ENCODE peak calls at places on chromosomes 7 and 10, in ten cellular contexts. One of them, this sample, is unnamed.
A peak's percentile ranks its signal among the peaks of the same experiment; 100 is the strongest.

GRCh38 chr7:106552645-106553445 is 108.1 kb downstream of the CCDC71L start:
- DNase-seq in kidney epithelial cell: no peak
- DNase-seq in foreskin keratinocyte: no peak
- DNase-seq in activated T-cell treated with anti-CD3 and anti-CD28 coated beads, Interleukin-2, amount 50 U/mL, for 24 hours: no peak
- DNase-seq in stomach: no peak
- DNase-seq in smooth muscle cell of the brain vasculature: no peak
- DNase-seq in naive thymus-derived CD8-positive, alpha-beta T cell: no peak
- DNase-seq in NB4: peak; percentile 94
- DNase-seq in CD4-positive, CD25-positive, alpha-beta regulatory T cell: no peak
- DNase-seq in H7: no peak
- DNase-seq in this sample: peak; percentile 71

GRCh38 chr10:84008878-84009277 is 130.4 kb upstream of the GHITM start:
- DNase-seq in naive thymus-derived CD8-positive, alpha-beta T cell: no peak
- DNase-seq in smooth muscle cell of the brain vasculature: no peak
- DNase-seq in H7: peak; percentile 60
- DNase-seq in NB4: peak; percentile 68
- DNase-seq in stomach: no peak
- DNase-seq in kidney epithelial cell: no peak
- DNase-seq in activated T-cell treated with anti-CD3 and anti-CD28 coated beads, Interleukin-2, amount 50 U/mL, for 24 hours: peak; percentile 39
- DNase-seq in foreskin keratinocyte: no peak
- DNase-seq in CD4-positive, CD25-positive, alpha-beta regulatory T cell: no peak
- DNase-seq in this sample: peak; percentile 39

GRCh38 chr10:74039561-74040145 is 41.7 kb downstream of the VCL start:
- DNase-seq in H7: no peak
- DNase-seq in stomach: no peak
- DNase-seq in NB4: peak; percentile 49
- DNase-seq in activated T-cell treated with anti-CD3 and anti-CD28 coated beads, Interleukin-2, amount 50 U/mL, for 24 hours: no peak
- DNase-seq in foreskin keratinocyte: no peak
- DNase-seq in naive thymus-derived CD8-positive, alpha-beta T cell: no peak
- DNase-seq in CD4-positive, CD25-positive, alpha-beta regulatory T cell: no peak
- DNase-seq in kidney epithelial cell: no peak
- DNase-seq in smooth muscle cell of the brain vasculature: no peak
- DNase-seq in this sample: no peak

GRCh38 chr10:35822316-35822715 is 180.2 kb upstream of the FZD8 start:
- DNase-seq in naive thymus-derived CD8-positive, alpha-beta T cell: no peak
- DNase-seq in NB4: peak; percentile 1
- DNase-seq in foreskin keratinocyte: peak; percentile 72
- DNase-seq in smooth muscle cell of the brain vasculature: peak; percentile 29
- DNase-seq in CD4-positive, CD25-positive, alpha-beta regulatory T cell: no peak
- DNase-seq in stomach: peak; percentile 31
- DNase-seq in activated T-cell treated with anti-CD3 and anti-CD28 coated beads, Interleukin-2, amount 50 U/mL, for 24 hours: no peak
- DNase-seq in H7: peak; percentile 44
- DNase-seq in kidney epithelial cell: peak; percentile 26
- DNase-seq in this sample: no peak

GRCh38 chr10:127934383-127934782 is 27.5 kb downstream of the PTPRE start:
- DNase-seq in stomach: no peak
- DNase-seq in kidney epithelial cell: no peak
- DNase-seq in foreskin keratinocyte: no peak
- DNase-seq in naive thymus-derived CD8-positive, alpha-beta T cell: no peak
- DNase-seq in activated T-cell treated with anti-CD3 and anti-CD28 coated beads, Interleukin-2, amount 50 U/mL, for 24 hours: no peak
- DNase-seq in CD4-positive, CD25-positive, alpha-beta regulatory T cell: no peak
- DNase-seq in H7: peak; percentile 17
- DNase-seq in smooth muscle cell of the brain vasculature: no peak
- DNase-seq in NB4: no peak
- DNase-seq in this sample: no peak

GRCh38 chr10:88216976-88217375 is 353.6 kb downstream of the PTEN start:
- DNase-seq in CD4-positive, CD25-positive, alpha-beta regulatory T cell: no peak
- DNase-seq in H7: no peak
- DNase-seq in naive thymus-derived CD8-positive, alpha-beta T cell: no peak
- DNase-seq in foreskin keratinocyte: no peak
- DNase-seq in stomach: no peak
- DNase-seq in smooth muscle cell of the brain vasculature: no peak
- DNase-seq in NB4: peak; percentile 14
- DNase-seq in activated T-cell treated with anti-CD3 and anti-CD28 coated beads, Interleukin-2, amount 50 U/mL, for 24 hours: no peak
- DNase-seq in kidney epithelial cell: no peak
- DNase-seq in this sample: no peak

GRCh38 chr7:43278088-43278644 is 165.7 kb downstream of the HECW1 start:
- DNase-seq in H7: no peak
- DNase-seq in activated T-cell treated with anti-CD3 and anti-CD28 coated beads, Interleukin-2, amount 50 U/mL, for 24 hours: no peak
- DNase-seq in NB4: no peak
- DNase-seq in kidney epithelial cell: no peak
- DNase-seq in stomach: no peak
- DNase-seq in CD4-positive, CD25-positive, alpha-beta regulatory T cell: no peak
- DNase-seq in smooth muscle cell of the brain vasculature: no peak
- DNase-seq in foreskin keratinocyte: peak; percentile 30
- DNase-seq in naive thymus-derived CD8-positive, alpha-beta T cell: no peak
- DNase-seq in this sample: no peak

GRCh38 chr10:52314822-52315552 is 906 bp downstream of the DKK1 start:
- DNase-seq in stomach: no peak
- DNase-seq in NB4: no peak
- DNase-seq in foreskin keratinocyte: no peak
- DNase-seq in CD4-positive, CD25-positive, alpha-beta regulatory T cell: no peak
- DNase-seq in smooth muscle cell of the brain vasculature: no peak
- DNase-seq in naive thymus-derived CD8-positive, alpha-beta T cell: no peak
- DNase-seq in H7: no peak
- DNase-seq in activated T-cell treated with anti-CD3 and anti-CD28 coated beads, Interleukin-2, amount 50 U/mL, for 24 hours: no peak
- DNase-seq in kidney epithelial cell: no peak
- DNase-seq in this sample: peak; percentile 10

GRCh38 chr7:13563257-13563656 is 426.2 kb downstream of the ETV1 start:
- DNase-seq in H7: no peak
- DNase-seq in naive thymus-derived CD8-positive, alpha-beta T cell: no peak
- DNase-seq in foreskin keratinocyte: no peak
- DNase-seq in activated T-cell treated with anti-CD3 and anti-CD28 coated beads, Interleukin-2, amount 50 U/mL, for 24 hours: no peak
- DNase-seq in smooth muscle cell of the brain vasculature: no peak
- DNase-seq in NB4: peak; percentile 4
- DNase-seq in kidney epithelial cell: no peak
- DNase-seq in CD4-positive, CD25-positive, alpha-beta regulatory T cell: no peak
- DNase-seq in stomach: no peak
- DNase-seq in this sample: no peak

GRCh38 chr7:1466524-1467271 is 7.4 kb upstream of the MICALL2 start:
- DNase-seq in stomach: peak; percentile 72
- DNase-seq in NB4: no peak
- DNase-seq in activated T-cell treated with anti-CD3 and anti-CD28 coated beads, Interleukin-2, amount 50 U/mL, for 24 hours: no peak
- DNase-seq in smooth muscle cell of the brain vasculature: no peak
- DNase-seq in naive thymus-derived CD8-positive, alpha-beta T cell: no peak
- DNase-seq in CD4-positive, CD25-positive, alpha-beta regulatory T cell: no peak
- DNase-seq in foreskin keratinocyte: no peak
- DNase-seq in H7: peak; percentile 96
- DNase-seq in kidney epithelial cell: peak; percentile 31
- DNase-seq in this sample: no peak

GRCh38 chr7:80508440-80508839 is 3.4 kb downstream of the GNAT3 start:
- DNase-seq in H7: no peak
- DNase-seq in smooth muscle cell of the brain vasculature: no peak
- DNase-seq in naive thymus-derived CD8-positive, alpha-beta T cell: no peak
- DNase-seq in NB4: no peak
- DNase-seq in stomach: no peak
- DNase-seq in activated T-cell treated with anti-CD3 and anti-CD28 coated beads, Interleukin-2, amount 50 U/mL, for 24 hours: no peak
- DNase-seq in CD4-positive, CD25-positive, alpha-beta regulatory T cell: no peak
- DNase-seq in foreskin keratinocyte: no peak
- DNase-seq in kidney epithelial cell: no peak
- DNase-seq in this sample: no peak

GRCh38 chr7:150740053-150740452 is 2.8 kb downstream of the GIMAP5 start:
- DNase-seq in kidney epithelial cell: no peak
- DNase-seq in naive thymus-derived CD8-positive, alpha-beta T cell: no peak
- DNase-seq in activated T-cell treated with anti-CD3 and anti-CD28 coated beads, Interleukin-2, amount 50 U/mL, for 24 hours: peak; percentile 45
- DNase-seq in CD4-positive, CD25-positive, alpha-beta regulatory T cell: no peak
- DNase-seq in smooth muscle cell of the brain vasculature: no peak
- DNase-seq in H7: no peak
- DNase-seq in foreskin keratinocyte: no peak
- DNase-seq in NB4: peak; percentile 44
- DNase-seq in stomach: no peak
- DNase-seq in this sample: no peak

GRCh38 chr10:61906502-61906901 is 5.0 kb downstream of the ARID5B start:
- DNase-seq in foreskin keratinocyte: no peak
- DNase-seq in stomach: no peak
- DNase-seq in kidney epithelial cell: no peak
- DNase-seq in smooth muscle cell of the brain vasculature: no peak
- DNase-seq in H7: no peak
- DNase-seq in activated T-cell treated with anti-CD3 and anti-CD28 coated beads, Interleukin-2, amount 50 U/mL, for 24 hours: no peak
- DNase-seq in CD4-positive, CD25-positive, alpha-beta regulatory T cell: no peak
- DNase-seq in naive thymus-derived CD8-positive, alpha-beta T cell: no peak
- DNase-seq in NB4: no peak
- DNase-seq in this sample: no peak

GRCh38 chr7:2864999-2865670 is 21.0 kb upstream of the GNA12 start:
- DNase-seq in NB4: peak; percentile 85
- DNase-seq in kidney epithelial cell: no peak
- DNase-seq in stomach: peak; percentile 76
- DNase-seq in CD4-positive, CD25-positive, alpha-beta regulatory T cell: peak; percentile 70
- DNase-seq in smooth muscle cell of the brain vasculature: no peak
- DNase-seq in foreskin keratinocyte: no peak
- DNase-seq in H7: peak; percentile 92
- DNase-seq in activated T-cell treated with anti-CD3 and anti-CD28 coated beads, Interleukin-2, amount 50 U/mL, for 24 hours: peak; percentile 84
- DNase-seq in naive thymus-derived CD8-positive, alpha-beta T cell: peak; percentile 59
- DNase-seq in this sample: peak; percentile 78

GRCh38 chr7:92092210-92092609 is 42.1 kb downstream of the CYP51A1 start:
- DNase-seq in H7: no peak
- DNase-seq in kidney epithelial cell: no peak
- DNase-seq in stomach: no peak
- DNase-seq in CD4-positive, CD25-positive, alpha-beta regulatory T cell: no peak
- DNase-seq in NB4: no peak
- DNase-seq in smooth muscle cell of the brain vasculature: no peak
- DNase-seq in activated T-cell treated with anti-CD3 and anti-CD28 coated beads, Interleukin-2, amount 50 U/mL, for 24 hours: no peak
- DNase-seq in naive thymus-derived CD8-positive, alpha-beta T cell: no peak
- DNase-seq in foreskin keratinocyte: no peak
- DNase-seq in this sample: no peak

GRCh38 chr10:91043173-91043910 is 122.5 kb upstream of the ANKRD1 start:
- DNase-seq in naive thymus-derived CD8-positive, alpha-beta T cell: no peak
- DNase-seq in smooth muscle cell of the brain vasculature: no peak
- DNase-seq in kidney epithelial cell: no peak
- DNase-seq in CD4-positive, CD25-positive, alpha-beta regulatory T cell: no peak
- DNase-seq in H7: no peak
- DNase-seq in stomach: no peak
- DNase-seq in NB4: peak; percentile 30
- DNase-seq in activated T-cell treated with anti-CD3 and anti-CD28 coated beads, Interleukin-2, amount 50 U/mL, for 24 hours: no peak
- DNase-seq in foreskin keratinocyte: peak; percentile 7
- DNase-seq in this sample: no peak

GRCh38 chr7:83732305-83732704 is 83.4 kb upstream of the SEMA3E start:
- DNase-seq in kidney epithelial cell: no peak
- DNase-seq in stomach: no peak
- DNase-seq in foreskin keratinocyte: no peak
- DNase-seq in smooth muscle cell of the brain vasculature: peak; percentile 57
- DNase-seq in activated T-cell treated with anti-CD3 and anti-CD28 coated beads, Interleukin-2, amount 50 U/mL, for 24 hours: no peak
- DNase-seq in naive thymus-derived CD8-positive, alpha-beta T cell: no peak
- DNase-seq in NB4: peak; percentile 81
- DNase-seq in H7: no peak
- DNase-seq in CD4-positive, CD25-positive, alpha-beta regulatory T cell: no peak
- DNase-seq in this sample: no peak

GRCh38 chr7:3928727-3929515 is 627.9 kb downstream of the SDK1 start:
- DNase-seq in smooth muscle cell of the brain vasculature: no peak
- DNase-seq in naive thymus-derived CD8-positive, alpha-beta T cell: no peak
- DNase-seq in kidney epithelial cell: no peak
- DNase-seq in CD4-positive, CD25-positive, alpha-beta regulatory T cell: no peak
- DNase-seq in NB4: no peak
- DNase-seq in activated T-cell treated with anti-CD3 and anti-CD28 coated beads, Interleukin-2, amount 50 U/mL, for 24 hours: no peak
- DNase-seq in foreskin keratinocyte: no peak
- DNase-seq in stomach: no peak
- DNase-seq in H7: no peak
- DNase-seq in this sample: no peak

GRCh38 chr10:46308666-46309450 is 22.1 kb downstream of the ANTXRL start:
- DNase-seq in H7: peak; percentile 59
- DNase-seq in NB4: no peak
- DNase-seq in activated T-cell treated with anti-CD3 and anti-CD28 coated beads, Interleukin-2, amount 50 U/mL, for 24 hours: no peak
- DNase-seq in kidney epithelial cell: no peak
- DNase-seq in smooth muscle cell of the brain vasculature: no peak
- DNase-seq in stomach: peak; percentile 19
- DNase-seq in naive thymus-derived CD8-positive, alpha-beta T cell: no peak
- DNase-seq in CD4-positive, CD25-positive, alpha-beta regulatory T cell: no peak
- DNase-seq in foreskin keratinocyte: no peak
- DNase-seq in this sample: no peak

GRCh38 chr10:111410740-111411139 is 333.9 kb downstream of the ADRA2A start:
- DNase-seq in foreskin keratinocyte: peak; percentile 79
- DNase-seq in CD4-positive, CD25-positive, alpha-beta regulatory T cell: no peak
- DNase-seq in naive thymus-derived CD8-positive, alpha-beta T cell: no peak
- DNase-seq in smooth muscle cell of the brain vasculature: no peak
- DNase-seq in NB4: no peak
- DNase-seq in H7: no peak
- DNase-seq in activated T-cell treated with anti-CD3 and anti-CD28 coated beads, Interleukin-2, amount 50 U/mL, for 24 hours: no peak
- DNase-seq in kidney epithelial cell: no peak
- DNase-seq in stomach: no peak
- DNase-seq in this sample: no peak

GRCh38 chr10:121753726-121754476 is 155.7 kb upstream of the FGFR2 start:
- DNase-seq in kidney epithelial cell: peak; percentile 16
- DNase-seq in H7: peak; percentile 50
- DNase-seq in smooth muscle cell of the brain vasculature: peak; percentile 15
- DNase-seq in activated T-cell treated with anti-CD3 and anti-CD28 coated beads, Interleukin-2, amount 50 U/mL, for 24 hours: no peak
- DNase-seq in NB4: peak; percentile 17
- DNase-seq in foreskin keratinocyte: peak; percentile 94
- DNase-seq in naive thymus-derived CD8-positive, alpha-beta T cell: no peak
- DNase-seq in CD4-positive, CD25-positive, alpha-beta regulatory T cell: no peak
- DNase-seq in stomach: no peak
- DNase-seq in this sample: peak; percentile 12

GRCh38 chr10:52682766-52683165 is 89.8 kb downstream of the MBL2 start:
- DNase-seq in NB4: no peak
- DNase-seq in foreskin keratinocyte: peak; percentile 74
- DNase-seq in naive thymus-derived CD8-positive, alpha-beta T cell: no peak
- DNase-seq in activated T-cell treated with anti-CD3 and anti-CD28 coated beads, Interleukin-2, amount 50 U/mL, for 24 hours: no peak
- DNase-seq in H7: no peak
- DNase-seq in stomach: no peak
- DNase-seq in kidney epithelial cell: no peak
- DNase-seq in CD4-positive, CD25-positive, alpha-beta regulatory T cell: no peak
- DNase-seq in smooth muscle cell of the brain vasculature: no peak
- DNase-seq in this sample: no peak

GRCh38 chr10:43387678-43388032 is 16.2 kb downstream of the FXYD4 start:
- DNase-seq in CD4-positive, CD25-positive, alpha-beta regulatory T cell: no peak
- DNase-seq in smooth muscle cell of the brain vasculature: no peak
- DNase-seq in naive thymus-derived CD8-positive, alpha-beta T cell: no peak
- DNase-seq in activated T-cell treated with anti-CD3 and anti-CD28 coated beads, Interleukin-2, amount 50 U/mL, for 24 hours: no peak
- DNase-seq in NB4: no peak
- DNase-seq in H7: no peak
- DNase-seq in foreskin keratinocyte: no peak
- DNase-seq in stomach: no peak
- DNase-seq in kidney epithelial cell: no peak
- DNase-seq in this sample: no peak

GRCh38 chr7:116354546-116355422 is 144.4 kb downstream of the TES start:
- DNase-seq in NB4: no peak
- DNase-seq in CD4-positive, CD25-positive, alpha-beta regulatory T cell: no peak
- DNase-seq in foreskin keratinocyte: peak; percentile 99
- DNase-seq in kidney epithelial cell: peak; percentile 94
- DNase-seq in smooth muscle cell of the brain vasculature: peak; percentile 89
- DNase-seq in activated T-cell treated with anti-CD3 and anti-CD28 coated beads, Interleukin-2, amount 50 U/mL, for 24 hours: no peak
- DNase-seq in stomach: peak; percentile 72
- DNase-seq in naive thymus-derived CD8-positive, alpha-beta T cell: no peak
- DNase-seq in H7: no peak
- DNase-seq in this sample: no peak

GRCh38 chr10:70589762-70590662 is 12.5 kb downstream of the PRF1 start:
- DNase-seq in activated T-cell treated with anti-CD3 and anti-CD28 coated beads, Interleukin-2, amount 50 U/mL, for 24 hours: no peak
- DNase-seq in H7: no peak
- DNase-seq in CD4-positive, CD25-positive, alpha-beta regulatory T cell: no peak
- DNase-seq in kidney epithelial cell: no peak
- DNase-seq in smooth muscle cell of the brain vasculature: no peak
- DNase-seq in foreskin keratinocyte: no peak
- DNase-seq in naive thymus-derived CD8-positive, alpha-beta T cell: no peak
- DNase-seq in NB4: no peak
- DNase-seq in stomach: peak; percentile 25
- DNase-seq in this sample: no peak

GRCh38 chr7:115008465-115009114 is 86.7 kb downstream of the MDFIC start:
- DNase-seq in naive thymus-derived CD8-positive, alpha-beta T cell: no peak
- DNase-seq in smooth muscle cell of the brain vasculature: no peak
- DNase-seq in NB4: no peak
- DNase-seq in H7: no peak
- DNase-seq in kidney epithelial cell: no peak
- DNase-seq in activated T-cell treated with anti-CD3 and anti-CD28 coated beads, Interleukin-2, amount 50 U/mL, for 24 hours: no peak
- DNase-seq in foreskin keratinocyte: no peak
- DNase-seq in stomach: no peak
- DNase-seq in CD4-positive, CD25-positive, alpha-beta regulatory T cell: no peak
- DNase-seq in this sample: no peak

GRCh38 chr7:99047526-99048077 is 96.3 kb downstream of the SMURF1 start:
- DNase-seq in smooth muscle cell of the brain vasculature: no peak
- DNase-seq in foreskin keratinocyte: no peak
- DNase-seq in H7: no peak
- DNase-seq in CD4-positive, CD25-positive, alpha-beta regulatory T cell: no peak
- DNase-seq in activated T-cell treated with anti-CD3 and anti-CD28 coated beads, Interleukin-2, amount 50 U/mL, for 24 hours: no peak
- DNase-seq in naive thymus-derived CD8-positive, alpha-beta T cell: no peak
- DNase-seq in NB4: no peak
- DNase-seq in kidney epithelial cell: no peak
- DNase-seq in stomach: no peak
- DNase-seq in this sample: no peak

GRCh38 chr10:80501381-80501912 is 36.3 kb upstream of the SH2D4B start:
- DNase-seq in smooth muscle cell of the brain vasculature: no peak
- DNase-seq in activated T-cell treated with anti-CD3 and anti-CD28 coated beads, Interleukin-2, amount 50 U/mL, for 24 hours: peak; percentile 29
- DNase-seq in CD4-positive, CD25-positive, alpha-beta regulatory T cell: no peak
- DNase-seq in foreskin keratinocyte: peak; percentile 79
- DNase-seq in naive thymus-derived CD8-positive, alpha-beta T cell: no peak
- DNase-seq in stomach: peak; percentile 14
- DNase-seq in kidney epithelial cell: no peak
- DNase-seq in H7: no peak
- DNase-seq in NB4: no peak
- DNase-seq in this sample: no peak